ENCODE peak calls at places on chromosomes 7 and 10, in four cellular contexts. One of them, this sample, is unnamed.

GRCh38 chr10:70680899-70681730 is 8.8 kb downstream of the ADAMTS14 start:
- DNase-seq in WTC11: no peak
- DNase-seq in A549: no peak
- DNase-seq in HepG2: no peak
- DNase-seq in this sample: no peak

GRCh38 chr7:106465704-106466468 is 181.1 kb upstream of the NAMPT start:
- DNase-seq in WTC11: no peak
- DNase-seq in A549: no peak
- DNase-seq in HepG2: no peak
- DNase-seq in this sample: no peak

GRCh38 chr7:7188091-7188490 is 5.7 kb downstream of the C1GALT1 start:
- DNase-seq in WTC11: no peak
- DNase-seq in HepG2: no peak
- DNase-seq in A549: no peak
- DNase-seq in this sample: no peak

GRCh38 chr7:38373155-38373554 is 99.7 kb upstream of the TARP start:
- DNase-seq in WTC11: no peak
- DNase-seq in HepG2: no peak
- DNase-seq in A549: no peak
- DNase-seq in this sample: no peak

GRCh38 chr10:63976538-63976937 is 455.3 kb downstream of the REEP3 start:
- DNase-seq in HepG2: peak
- DNase-seq in A549: peak
- DNase-seq in WTC11: peak
- DNase-seq in this sample: peak

GRCh38 chr10:36358736-36359135 is 716.6 kb upstream of the FZD8 start:
- DNase-seq in WTC11: no peak
- DNase-seq in HepG2: no peak
- DNase-seq in A549: no peak
- DNase-seq in this sample: no peak

GRCh38 chr10:63711866-63712716 is 190.9 kb downstream of the REEP3 start:
- DNase-seq in HepG2: peak
- DNase-seq in A549: peak
- DNase-seq in WTC11: no peak
- DNase-seq in this sample: no peak

GRCh38 chr10:70740441-70741288 is 44.5 kb downstream of the TBATA start:
- DNase-seq in WTC11: no peak
- DNase-seq in A549: no peak
- DNase-seq in HepG2: no peak
- DNase-seq in this sample: no peak

GRCh38 chr10:92045641-92046106 is 122.1 kb downstream of the BTAF1 start:
- DNase-seq in WTC11: peak
- DNase-seq in A549: no peak
- DNase-seq in HepG2: no peak
- DNase-seq in this sample: no peak

GRCh38 chr10:17249820-17250219 is 21.8 kb downstream of the VIM start:
- DNase-seq in HepG2: no peak
- DNase-seq in A549: no peak
- DNase-seq in WTC11: no peak
- DNase-seq in this sample: peak

GRCh38 chr10:62527019-62527827 is 153.1 kb downstream of the ZNF365 start:
- DNase-seq in WTC11: no peak
- DNase-seq in HepG2: no peak
- DNase-seq in A549: no peak
- DNase-seq in this sample: no peak

GRCh38 chr7:51019231-51019844 is 236.6 kb upstream of the GRB10 start:
- DNase-seq in WTC11: no peak
- DNase-seq in HepG2: no peak
- DNase-seq in A549: no peak
- DNase-seq in this sample: no peak

GRCh38 chr10:31413325-31413724 is 94.3 kb downstream of the ZEB1 start:
- DNase-seq in A549: no peak
- DNase-seq in WTC11: no peak
- DNase-seq in HepG2: peak
- DNase-seq in this sample: no peak

GRCh38 chr10:131352765-131353290 is 41.3 kb upstream of the TCERG1L start:
- DNase-seq in HepG2: no peak
- DNase-seq in A549: no peak
- DNase-seq in WTC11: no peak
- DNase-seq in this sample: no peak

GRCh38 chr10:48801026-48801425 is 116.4 kb downstream of the WDFY4 start:
- DNase-seq in WTC11: no peak
- DNase-seq in A549: no peak
- DNase-seq in HepG2: no peak
- DNase-seq in this sample: no peak

GRCh38 chr7:155292680-155293226 is 4.9 kb upstream of the INSIG1 start:
- DNase-seq in WTC11: no peak
- DNase-seq in HepG2: no peak
- DNase-seq in A549: no peak
- DNase-seq in this sample: no peak

GRCh38 chr7:50792342-50793114 is 9.8 kb upstream of the GRB10 start:
- DNase-seq in A549: peak
- DNase-seq in WTC11: peak
- DNase-seq in HepG2: no peak
- DNase-seq in this sample: peak

GRCh38 chr10:3398825-3399646 is 226.5 kb upstream of the PITRM1 start:
- DNase-seq in A549: no peak
- DNase-seq in WTC11: no peak
- DNase-seq in HepG2: peak
- DNase-seq in this sample: no peak

GRCh38 chr10:77328272-77328816 is 309.3 kb downstream of the KCNMA1 start:
- DNase-seq in A549: no peak
- DNase-seq in WTC11: peak
- DNase-seq in HepG2: peak
- DNase-seq in this sample: peak

GRCh38 chr10:82282782-82283456 is 407.9 kb downstream of the NRG3 start:
- DNase-seq in A549: no peak
- DNase-seq in HepG2: no peak
- DNase-seq in WTC11: no peak
- DNase-seq in this sample: no peak

GRCh38 chr7:99408347-99409191 is at the start of the genes BUD31 and PDAP1:
- DNase-seq in WTC11: peak
- DNase-seq in HepG2: peak
- DNase-seq in A549: peak
- DNase-seq in this sample: peak

GRCh38 chr10:132563485-132564248 is 26.1 kb downstream of the INPP5A start:
- DNase-seq in A549: no peak
- DNase-seq in HepG2: no peak
- DNase-seq in WTC11: peak
- DNase-seq in this sample: no peak

GRCh38 chr10:11276475-11276990 is 258.9 kb downstream of the CELF2 start:
- DNase-seq in A549: no peak
- DNase-seq in HepG2: no peak
- DNase-seq in WTC11: no peak
- DNase-seq in this sample: no peak

GRCh38 chr7:151792011-151792410 is 84.9 kb downstream of the PRKAG2 start:
- DNase-seq in HepG2: no peak
- DNase-seq in WTC11: no peak
- DNase-seq in A549: no peak
- DNase-seq in this sample: no peak

GRCh38 chr7:151793531-151793935 is 83.4 kb downstream of the PRKAG2 start:
- DNase-seq in A549: no peak
- DNase-seq in WTC11: peak
- DNase-seq in HepG2: no peak
- DNase-seq in this sample: no peak

GRCh38 chr7:151790826-151791379 is 86.0 kb downstream of the PRKAG2 start:
- DNase-seq in A549: no peak
- DNase-seq in HepG2: no peak
- DNase-seq in WTC11: no peak
- DNase-seq in this sample: no peak

GRCh38 chr7:151793991-151794507 is 82.9 kb downstream of the PRKAG2 start:
- DNase-seq in WTC11: peak
- DNase-seq in HepG2: no peak
- DNase-seq in A549: no peak
- DNase-seq in this sample: no peak

DNA sequence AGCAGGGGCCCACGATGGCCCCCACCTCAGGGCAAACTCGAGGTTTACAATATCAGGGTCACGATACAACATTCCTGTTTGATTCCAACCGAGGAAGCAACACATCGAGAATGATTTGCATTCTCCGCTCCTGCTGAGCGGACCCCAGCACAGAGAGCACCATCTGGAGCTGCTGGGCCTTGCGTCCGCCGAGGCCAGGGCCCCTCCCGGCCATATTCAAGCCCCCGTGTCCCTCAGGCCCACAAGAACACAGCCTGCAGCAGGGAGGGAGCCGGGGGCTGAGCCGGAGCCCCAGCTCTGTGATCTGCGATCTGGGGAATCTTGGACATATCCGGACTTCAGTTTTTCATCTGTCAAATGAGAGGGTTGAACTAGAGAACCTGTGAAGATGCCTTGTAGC is 84.2 kb downstream of the PRKAG2 start:
- DNase-seq in HepG2: no peak
- DNase-seq in WTC11: peak
- DNase-seq in A549: no peak
- DNase-seq in this sample: no peak
- TF ChIP-seq HMGXB4 in HepG2: no peak
- TF ChIP-seq HMGXB4 in WTC11: no peak
- TF ChIP-seq HMGXB4 in A549: no peak
- TF ChIP-seq HMGXB4 in this sample: no peak

GRCh38 chr10:112616647-112617046 is 169.6 kb downstream of the VTI1A start:
- DNase-seq in A549: no peak
- DNase-seq in HepG2: no peak
- DNase-seq in WTC11: no peak
- DNase-seq in this sample: no peak
- TF ChIP-seq HMGXB4 in A549: no peak
- TF ChIP-seq HMGXB4 in HepG2: no peak
- TF ChIP-seq HMGXB4 in WTC11: no peak
- TF ChIP-seq HMGXB4 in this sample: no peak

GRCh38 chr10:113021268-113022028 is 71.4 kb downstream of the TCF7L2 start:
- DNase-seq in A549: no peak
- DNase-seq in HepG2: no peak
- DNase-seq in WTC11: no peak
- DNase-seq in this sample: no peak
- TF ChIP-seq HMGXB4 in A549: no peak
- TF ChIP-seq HMGXB4 in HepG2: no peak
- TF ChIP-seq HMGXB4 in WTC11: no peak
- TF ChIP-seq HMGXB4 in this sample: no peak

DNA sequence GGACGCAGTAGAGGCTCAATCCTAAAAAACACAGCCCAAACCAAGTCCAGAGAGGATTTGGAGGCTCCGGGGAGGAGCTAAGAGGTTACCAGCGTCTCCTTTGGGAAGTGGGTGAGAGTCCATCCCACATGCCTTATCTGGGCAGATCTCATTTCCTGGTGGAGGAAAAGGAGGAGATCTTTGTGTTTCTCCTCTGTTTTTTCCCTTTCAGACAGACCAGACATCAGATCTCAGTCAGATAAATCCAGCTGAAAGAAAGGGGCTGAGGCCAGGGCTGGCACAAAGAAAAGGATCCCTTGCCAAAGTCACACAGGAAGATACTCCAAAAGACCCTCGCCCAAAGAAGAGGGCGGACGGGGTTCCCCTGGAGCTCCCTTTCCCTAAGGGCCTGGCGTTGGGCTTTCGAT is 58.3 kb upstream of the COMTD1 start:
- DNase-seq in A549: no peak
- DNase-seq in HepG2: no peak
- DNase-seq in WTC11: no peak
- DNase-seq in this sample: peak
- TF ChIP-seq HMGXB4 in A549: no peak
- TF ChIP-seq HMGXB4 in HepG2: no peak
- TF ChIP-seq HMGXB4 in WTC11: no peak
- TF ChIP-seq HMGXB4 in this sample: no peak

DNA sequence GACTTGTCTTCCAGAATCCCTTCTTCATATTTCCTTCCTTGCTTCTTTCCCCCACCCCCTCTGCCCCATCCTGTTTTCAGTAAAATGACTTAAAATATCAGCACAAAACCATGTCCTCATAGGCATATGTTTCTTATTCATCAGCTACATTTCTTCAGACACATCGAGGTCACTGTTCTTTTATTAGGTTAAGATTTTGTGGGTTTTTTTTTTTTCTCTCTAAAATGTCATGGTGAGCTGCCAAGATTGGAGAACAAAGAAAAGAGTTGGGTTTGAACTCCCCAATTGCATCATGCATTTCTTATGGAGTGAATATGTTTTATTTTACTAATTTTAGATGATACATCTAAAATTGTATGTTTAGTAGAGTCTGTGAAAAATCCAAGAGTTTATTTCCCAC is 35.8 kb downstream of the LAMB4 start:
- DNase-seq in WTC11: no peak
- DNase-seq in HepG2: no peak
- DNase-seq in A549: no peak
- DNase-seq in this sample: no peak
- TF ChIP-seq HMGXB4 in WTC11: no peak
- TF ChIP-seq HMGXB4 in HepG2: no peak
- TF ChIP-seq HMGXB4 in A549: no peak
- TF ChIP-seq HMGXB4 in this sample: no peak

GRCh38 chr10:110163192-110163773 is 44.1 kb upstream of the MXI1 start:
- DNase-seq in A549: no peak
- DNase-seq in HepG2: no peak
- DNase-seq in WTC11: no peak
- DNase-seq in this sample: no peak
- TF ChIP-seq HMGXB4 in A549: no peak
- TF ChIP-seq HMGXB4 in HepG2: no peak
- TF ChIP-seq HMGXB4 in WTC11: no peak
- TF ChIP-seq HMGXB4 in this sample: no peak

DNA sequence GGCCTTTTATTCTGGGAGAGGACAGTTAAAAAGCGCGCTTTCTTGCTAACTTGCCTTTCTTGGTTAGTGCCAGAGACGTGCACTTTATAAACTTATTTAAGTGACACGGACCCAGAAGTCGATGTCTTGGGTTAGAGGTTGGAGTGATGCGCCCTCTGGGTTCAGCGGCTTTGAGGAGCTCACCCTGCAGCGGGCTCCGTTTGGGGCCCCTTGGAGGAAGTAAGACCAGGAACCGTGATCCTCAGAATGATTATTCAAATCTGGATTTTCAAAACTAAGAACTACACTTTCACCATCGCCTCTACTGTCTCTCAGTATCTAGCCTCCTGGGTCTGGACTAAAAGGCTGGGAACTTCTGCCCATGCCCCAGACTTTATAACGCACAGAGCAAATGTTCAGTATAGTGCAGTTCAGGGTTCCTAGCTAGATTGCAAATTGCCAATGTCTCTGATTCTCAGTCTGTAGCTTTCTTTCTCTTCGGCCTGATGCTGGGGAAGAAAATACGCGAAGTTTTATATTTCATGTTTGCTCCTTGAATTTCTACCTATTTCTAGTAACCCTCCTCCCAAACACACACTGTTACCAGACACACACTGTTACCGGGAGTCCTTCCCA is 18.6 kb upstream of the SMO start:
- DNase-seq in A549: no peak
- DNase-seq in HepG2: no peak
- DNase-seq in WTC11: peak
- DNase-seq in this sample: peak
- TF ChIP-seq HMGXB4 in A549: no peak
- TF ChIP-seq HMGXB4 in HepG2: no peak
- TF ChIP-seq HMGXB4 in WTC11: peak
- TF ChIP-seq HMGXB4 in this sample: no peak

GRCh38 chr10:110138197-110138812 is 69.1 kb upstream of the MXI1 start:
- DNase-seq in A549: peak
- DNase-seq in WTC11: no peak
- DNase-seq in HepG2: peak
- DNase-seq in this sample: no peak
- TF ChIP-seq HMGXB4 in A549: no peak
- TF ChIP-seq HMGXB4 in WTC11: no peak
- TF ChIP-seq HMGXB4 in HepG2: no peak
- TF ChIP-seq HMGXB4 in this sample: no peak

GRCh38 chr7:25671087-25671486 is 442.8 kb upstream of the NPVF start:
- DNase-seq in A549: no peak
- DNase-seq in HepG2: no peak
- DNase-seq in WTC11: no peak
- DNase-seq in this sample: no peak
- TF ChIP-seq HMGXB4 in A549: no peak
- TF ChIP-seq HMGXB4 in HepG2: no peak
- TF ChIP-seq HMGXB4 in WTC11: no peak
- TF ChIP-seq HMGXB4 in this sample: no peak

GRCh38 chr7:64965594-64965993 is 25.2 kb downstream of the ZNF117 start:
- DNase-seq in A549: no peak
- DNase-seq in WTC11: no peak
- DNase-seq in HepG2: no peak
- DNase-seq in this sample: no peak
- TF ChIP-seq HMGXB4 in A549: no peak
- TF ChIP-seq HMGXB4 in WTC11: no peak
- TF ChIP-seq HMGXB4 in HepG2: no peak
- TF ChIP-seq HMGXB4 in this sample: no peak

This sample was measured in K562.